ENCODE peak calls at places on chromosomes 12 and 14, in eight cellular contexts. X is omental fat pad; Y is GM10248; A is activated CD4-positive, alpha-beta T cell treated with anti-CD3 and anti-CD28 coated beads, Interleukin-2, amount 50 U/mL, for 24 hours; D is heart left ventricle; S is naive thymus-derived CD8-positive, alpha-beta T cell; W is PC-3; N is ovary. B is an unnamed sample.

GRCh38 chr14:63773504-63773903 is 45.6 kb upstream of the SGPP1 start:
- DNase-seq in X (no peak), Y (no peak), A (no peak), D (no peak), S (no peak), W (no peak), N (no peak), B (no peak)

GRCh38 chr12:9851050-9851449 is 18.1 kb downstream of the CLEC2B start:
- DNase-seq in X (no peak), Y (no peak), A (no peak), D (no peak), S (no peak), W (no peak), N (no peak), B (no peak)

GRCh38 chr12:116087962-116088361 is 189.5 kb downstream of the MED13L start:
- DNase-seq in X (no peak), Y (no peak), A (no peak), D (no peak), S (no peak), W (no peak), N (no peak), B (no peak)

GRCh38 chr14:33692762-33693161 is 258.1 kb downstream of the EGLN3 start:
- DNase-seq in X (no peak), Y (no peak), A (no peak), D (no peak), S (no peak), W (peak), N (no peak), B (no peak)

GRCh38 chr12:93571854-93572711 is at the start of gene SOCS2:
- DNase-seq in X (no peak), Y (peak), A (peak), D (peak), S (peak), W (peak), N (peak), B (peak)

GRCh38 chr12:132268674-132269073 is 60.7 kb downstream of the GALNT9 start:
- DNase-seq in X (no peak), Y (no peak), A (no peak), D (peak), S (no peak), W (no peak), N (no peak), B (no peak)

GRCh38 chr12:91127751-91128150 is 16.5 kb upstream of the LUM start:
- DNase-seq in X (no peak), Y (no peak), A (no peak), D (no peak), S (no peak), W (peak), N (no peak), B (no peak)

GRCh38 chr12:132872975-132873421 is 14.4 kb downstream of the CHFR start:
- DNase-seq in X (no peak), Y (no peak), A (no peak), D (no peak), S (peak), W (no peak), N (no peak), B (no peak)

GRCh38 chr12:99108924-99109323 is 463.8 kb downstream of the APAF1 start:
- DNase-seq in X (no peak), Y (no peak), A (no peak), D (no peak), S (no peak), W (no peak), N (no peak), B (no peak)

GRCh38 chr14:104887623-104888488 is 22.8 kb downstream of the CEP170B start:
- DNase-seq in X (no peak), Y (no peak), A (no peak), D (peak), S (no peak), W (no peak), N (peak), B (no peak)

GRCh38 chr12:64137117-64137516 is 85.0 kb downstream of the KICS2 start:
- DNase-seq in X (no peak), Y (no peak), A (no peak), D (no peak), S (no peak), W (peak), N (no peak), B (no peak)

GRCh38 chr14:100778951-100779690 is 46.8 kb upstream of the MEG3 start:
- DNase-seq in X (no peak), Y (no peak), A (no peak), D (peak), S (no peak), W (no peak), N (no peak), B (no peak)

GRCh38 chr12:94147991-94148840 is at the start of gene PLXNC1:
- DNase-seq in X (no peak), Y (peak), A (peak), D (peak), S (peak), W (no peak), N (peak), B (no peak)

GRCh38 chr14:21109377-21110260 is 8.8 kb downstream of the TMEM253 start:
- DNase-seq in X (no peak), Y (peak), A (no peak), D (no peak), S (no peak), W (peak), N (no peak), B (no peak)

GRCh38 chr14:105187935-105188524 is 6.9 kb upstream of the NUDT14 start:
- DNase-seq in X (no peak), Y (no peak), A (no peak), D (no peak), S (no peak), W (peak), N (no peak), B (no peak)

GRCh38 chr14:91286530-91286937 is 42.0 kb upstream of the GPR68 start:
- DNase-seq in X (peak), Y (peak), A (peak), D (peak), S (peak), W (peak), N (peak), B (peak)

GRCh38 chr14:20657216-20658211 is 16.0 kb upstream of the OR6S1 start:
- DNase-seq in X (no peak), Y (no peak), A (no peak), D (no peak), S (no peak), W (peak), N (no peak), B (no peak)

GRCh38 chr12:24447678-24448077 is 498.2 kb upstream of the SOX5 start:
- DNase-seq in X (no peak), Y (no peak), A (no peak), D (no peak), S (no peak), W (no peak), N (no peak), B (no peak)

GRCh38 chr12:117342682-117343081 is 18.7 kb downstream of the NOS1 start:
- DNase-seq in X (no peak), Y (no peak), A (no peak), D (no peak), S (no peak), W (peak), N (no peak), B (no peak)

GRCh38 chr14:80692903-80693302 is 248.6 kb downstream of the CEP128 start:
- DNase-seq in X (no peak), Y (no peak), A (no peak), D (no peak), S (no peak), W (no peak), N (no peak), B (no peak)

GRCh38 chr12:84077692-84078091 is 834.9 kb downstream of the SLC6A15 start:
- DNase-seq in X (no peak), Y (no peak), A (no peak), D (no peak), S (no peak), W (no peak), N (no peak), B (no peak)

GRCh38 chr12:40336573-40337199 is 111.9 kb downstream of the LRRK2 start:
- DNase-seq in X (no peak), Y (peak), A (no peak), D (no peak), S (no peak), W (peak), N (no peak), B (no peak)

GRCh38 chr14:52895000-52895399 is 55.9 kb downstream of the FERMT2 start:
- DNase-seq in X (no peak), Y (no peak), A (no peak), D (no peak), S (no peak), W (no peak), N (no peak), B (no peak)

GRCh38 chr12:126084480-126084879 is 1019.2 kb downstream of the AACS start:
- DNase-seq in X (no peak), Y (no peak), A (no peak), D (no peak), S (no peak), W (peak), N (no peak), B (no peak)

GRCh38 chr12:47742253-47742825 is 16.3 kb downstream of the RAPGEF3 start:
- DNase-seq in X (peak), Y (peak), A (peak), D (peak), S (peak), W (peak), N (peak), B (peak)

GRCh38 chr12:131950182-131950913 is 606 bp downstream of the EP400 start:
- DNase-seq in X (no peak), Y (peak), A (no peak), D (peak), S (peak), W (no peak), N (peak), B (no peak)

GRCh38 chr14:70358631-70359030 is 852 bp downstream of the COX16 start:
- DNase-seq in X (no peak), Y (no peak), A (no peak), D (no peak), S (no peak), W (peak), N (no peak), B (no peak)

GRCh38 chr14:75578786-75579781 is 664 bp downstream of the FLVCR2 start:
- DNase-seq in X (no peak), Y (no peak), A (no peak), D (no peak), S (no peak), W (no peak), N (no peak), B (peak)

B was measured in left lobe of liver.